ENCODE peak calls at places on chromosomes 11 and 22, in five cellular contexts. O, L, W, R and K are unnamed samples.

GRCh38 chr11:59551651-59552521 is 40.5 kb downstream of the OR4D9 start:
- DNase-seq in O (peak; percentile 82), L (no peak), R (no peak), W (peak; percentile 68), K (no peak)

GRCh38 chr11:91081440-91082088 is 858.7 kb upstream of the CHORDC1 start:
- DNase-seq in W (no peak), L (no peak), R (no peak), O (peak; percentile 76), K (no peak)

GRCh38 chr11:92130432-92130831 is 94.2 kb upstream of the FAT3 start:
- DNase-seq in L (no peak), R (no peak), W (no peak), O (peak; percentile 37), K (no peak)

GRCh38 chr11:96246718-96247540 is 96.1 kb downstream of the MAML2 start:
- DNase-seq in W (peak; percentile 72), L (no peak), O (peak; percentile 67), R (no peak), K (no peak)

GRCh38 chr11:95671768-95672167 is 117.8 kb downstream of the FAM76B start:
- DNase-seq in O (no peak), L (no peak), R (no peak), W (no peak), K (no peak)

GRCh38 chr11:114075891-114076441 is 16.5 kb downstream of the ZBTB16 start:
- DNase-seq in W (peak; percentile 92), R (no peak), O (peak; percentile 51), L (no peak), K (peak; percentile 36)

GRCh38 chr11:8826901-8827560 is 84.0 kb upstream of the AKIP1 start:
- DNase-seq in R (no peak), W (no peak), L (no peak), O (no peak), K (no peak)

GRCh38 chr11:83601201-83601992 is 315.2 kb upstream of the CCDC90B start:
- DNase-seq in W (no peak), R (no peak), O (no peak), L (no peak), K (no peak)

GRCh38 chr22:25754527-25755202 is 12.7 kb downstream of the MYO18B start:
- DNase-seq in L (no peak), W (peak; percentile 98), O (no peak), R (no peak), K (no peak)

GRCh38 chr22:42296381-42296853 is 26.0 kb upstream of the TCF20 start:
- DNase-seq in W (no peak), L (no peak), R (no peak), O (no peak), K (peak; percentile 77)

GRCh38 chr11:129605815-129606214 is 209.8 kb upstream of the TMEM45B start:
- DNase-seq in R (no peak), L (no peak), W (no peak), O (no peak), K (no peak)

DNA sequence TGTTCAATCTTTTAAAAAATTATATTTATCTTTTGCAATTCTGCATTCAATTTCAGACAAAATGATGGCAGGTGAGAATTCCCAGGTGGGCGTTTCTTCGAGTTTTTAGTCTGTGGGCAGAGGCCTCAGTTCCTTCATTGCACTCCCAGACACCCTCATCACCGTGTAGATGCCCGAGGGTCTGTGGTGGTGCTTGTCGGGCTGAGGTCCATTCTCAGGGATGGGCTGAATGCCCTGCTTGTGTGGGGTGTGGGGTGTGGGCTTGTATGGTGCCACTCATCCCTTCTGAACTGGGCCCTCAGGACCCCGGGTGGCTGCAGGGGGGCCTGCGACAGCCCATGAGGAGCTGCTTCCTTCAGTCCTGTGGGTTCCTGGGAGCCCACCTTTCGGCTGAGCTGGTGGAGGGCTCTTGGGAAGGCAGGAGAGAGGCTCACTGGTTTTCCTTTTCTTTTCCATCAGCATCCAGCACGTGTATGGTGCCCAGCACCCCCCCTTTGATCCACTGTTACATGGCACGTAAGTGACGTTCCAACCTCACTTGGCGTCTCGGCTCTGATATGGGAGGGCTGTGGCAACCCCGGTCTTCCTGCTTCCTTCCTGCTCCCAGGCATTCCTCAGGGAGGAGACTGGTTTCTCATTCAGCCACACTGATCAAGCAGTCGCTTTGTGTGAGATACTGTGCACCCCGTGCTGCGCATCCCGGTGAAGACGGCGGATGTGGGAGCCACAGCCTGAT is 29.8 kb downstream of the TBC1D22A start:
- DNase-seq in L (peak; percentile 67), R (no peak), W (no peak), O (no peak), K (no peak)
- H3K27ac ChIP-seq in L (no peak overlapping the region), R (peak overlapping the region; percentile 81), W (peak overlapping the region; percentile 95), O (no peak overlapping the region), K (peak overlapping the region; percentile 58)

DNA sequence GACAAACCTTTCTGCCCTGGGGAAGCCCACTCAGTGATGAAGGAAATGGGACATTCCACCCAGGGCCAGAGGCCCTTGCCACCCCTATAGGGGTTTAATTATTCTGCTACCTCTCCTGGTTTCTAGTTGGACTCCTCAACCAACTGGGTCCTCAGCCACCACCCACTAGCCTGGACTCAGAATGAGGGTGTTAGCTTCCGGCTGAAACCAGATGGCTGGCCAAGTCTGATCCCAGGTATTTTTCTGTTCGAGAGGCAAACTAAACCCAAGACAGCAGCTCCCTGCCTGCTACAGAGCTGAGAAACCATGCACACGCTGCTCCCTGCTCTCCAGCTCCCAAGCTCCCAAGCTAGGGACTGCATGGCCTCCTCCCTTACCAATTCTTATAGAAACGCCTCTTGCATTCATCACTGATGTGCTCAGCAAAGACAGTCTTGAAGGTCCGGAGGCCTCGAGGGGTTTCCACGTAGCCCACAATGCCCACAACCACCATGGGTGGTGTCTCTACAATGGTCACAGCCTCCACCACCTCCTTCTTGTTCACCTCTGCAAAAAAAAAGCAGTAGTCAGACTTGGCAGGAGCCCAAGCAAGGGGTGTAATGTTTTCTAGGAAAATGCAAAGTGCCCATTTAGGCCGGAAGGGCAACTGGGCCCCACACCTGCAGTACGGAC is 2.2 kb downstream of the RPL3 start:
- DNase-seq in R (no peak), O (peak; percentile 22), W (no peak), L (no peak), K (no peak)
- H3K27ac ChIP-seq in R (peak overlapping the region; percentile 90), O (peak overlapping the region; percentile 31), W (peak overlapping the region; percentile 96), L (no peak overlapping the region), K (no peak overlapping the region)

GRCh38 chr11:126358763-126359160 is 3.3 kb downstream of the ST3GAL4 start:
- DNase-seq in O (no peak), W (no peak), L (peak; percentile 66), R (no peak), K (no peak)
- H3K27ac ChIP-seq in O (no peak overlapping the region), W (no peak overlapping the region), L (peak overlapping the region; percentile 83), R (no peak overlapping the region), K (peak overlapping the region; percentile 95)

GRCh38 chr11:43953521-43953920 is 11.1 kb downstream of the C11orf96 start:
- DNase-seq in L (no peak), W (no peak), R (no peak), O (no peak), K (no peak)
- H3K27ac ChIP-seq in L (no peak overlapping the region), W (no peak overlapping the region), R (no peak overlapping the region), O (no peak overlapping the region), K (no peak overlapping the region)

GRCh38 chr11:34354782-34355181 is 3.0 kb downstream of the ABTB2 start:
- DNase-seq in R (no peak), W (peak; percentile 31), O (peak; percentile 27), L (no peak), K (no peak)
- H3K27ac ChIP-seq in R (no peak overlapping the region), W (no peak overlapping the region), O (no peak overlapping the region), L (no peak overlapping the region), K (no peak overlapping the region)